ENCODE peak calls at places on chromosome 4, in six cellular contexts. G, A, Z, N, D and L are unnamed samples.

GRCh38 chr4:184444215-184444952 is 30.0 kb downstream of the IRF2 start:
- DNase-seq in N (no peak), G (peak), Z (no peak), A (no peak), D (no peak), L (no peak)

GRCh38 chr4:156388826-156389225 is 435.2 kb upstream of the CTSO start:
- DNase-seq in A (no peak), G (peak), D (no peak), N (no peak), Z (no peak), L (no peak)

GRCh38 chr4:44916406-44916805 is 190.1 kb upstream of the GNPDA2 start:
- DNase-seq in N (no peak), Z (no peak), G (no peak), D (no peak), A (no peak), L (no peak)

GRCh38 chr4:141213550-141213991 is 7.1 kb upstream of the ZNF330 start:
- DNase-seq in A (no peak), Z (no peak), D (no peak), G (no peak), N (no peak), L (peak)

GRCh38 chr4:8548731-8549351 is 31.4 kb upstream of the GPR78 start:
- DNase-seq in Z (no peak), N (no peak), A (no peak), D (no peak), G (no peak), L (peak)

GRCh38 chr4:94933799-94934198 is 176.0 kb downstream of the BMPR1B start:
- DNase-seq in D (no peak), Z (no peak), N (no peak), A (no peak), G (peak), L (no peak)

GRCh38 chr4:185082549-185082948 is 60.5 kb upstream of the SLC25A4 start:
- DNase-seq in A (no peak), D (no peak), Z (no peak), G (no peak), N (no peak), L (no peak)

GRCh38 chr4:43763029-43763610 is 685.5 kb downstream of the KCTD8 start:
- DNase-seq in G (no peak), Z (no peak), A (no peak), N (no peak), D (no peak), L (no peak)

GRCh38 chr4:138555584-138555983 is 313.4 kb upstream of the SLC7A11 start:
- DNase-seq in G (no peak), Z (no peak), A (no peak), N (no peak), D (no peak), L (no peak)

GRCh38 chr4:122500852-122501501 is 44.5 kb upstream of the IL2 start:
- DNase-seq in G (no peak), N (no peak), Z (no peak), A (no peak), D (no peak), L (no peak)

GRCh38 chr4:5836943-5837342 is 55.9 kb downstream of the CRMP1 start:
- DNase-seq in A (no peak), Z (no peak), D (no peak), G (no peak), N (no peak), L (no peak)
- TF ChIP-seq POLR2A in A (no peak), Z (no peak), D (no peak), G (no peak), N (no peak), L (no peak)

GRCh38 chr4:145436793-145437192 is 44.9 kb upstream of the SMAD1 start:
- DNase-seq in A (no peak), Z (no peak), D (no peak), N (no peak), G (no peak), L (no peak)

GRCh38 chr4:145440292-145441007 is 41.2 kb upstream of the SMAD1 start:
- DNase-seq in Z (no peak), A (no peak), D (no peak), G (no peak), N (no peak), L (no peak)

GRCh38 chr4:145436114-145436513 is 45.5 kb upstream of the SMAD1 start:
- DNase-seq in D (no peak), G (no peak), A (no peak), N (no peak), Z (no peak), L (no peak)

GRCh38 chr4:145437466-145437865 is 44.2 kb upstream of the SMAD1 start:
- DNase-seq in G (no peak), A (no peak), D (no peak), Z (no peak), N (no peak), L (no peak)

DNA sequence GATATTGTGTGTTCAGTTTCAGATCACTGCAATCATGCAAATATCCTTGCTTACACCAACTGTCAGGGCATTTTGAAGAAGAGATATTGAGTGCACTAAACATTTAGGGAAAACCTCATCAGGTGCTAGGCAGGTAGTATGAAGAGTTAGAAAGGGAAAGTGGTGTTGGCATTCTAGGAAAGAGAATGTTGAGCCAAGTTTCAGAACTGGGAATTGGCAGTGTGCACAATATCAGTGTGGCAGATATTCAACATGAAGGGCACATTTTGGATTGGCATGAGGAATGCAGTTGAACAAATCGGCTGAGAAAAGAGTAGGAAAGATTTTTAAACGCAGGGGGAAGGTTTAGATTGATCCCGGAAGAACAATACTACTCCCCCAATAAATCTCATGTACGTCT is 43.4 kb upstream of the SMAD1 start:
- DNase-seq in G (no peak), Z (no peak), A (no peak), N (no peak), D (no peak), L (no peak)
- TF ChIP-seq POLR2A in G (no peak), Z (no peak), A (no peak), N (no peak), D (no peak), L (no peak)

DNA sequence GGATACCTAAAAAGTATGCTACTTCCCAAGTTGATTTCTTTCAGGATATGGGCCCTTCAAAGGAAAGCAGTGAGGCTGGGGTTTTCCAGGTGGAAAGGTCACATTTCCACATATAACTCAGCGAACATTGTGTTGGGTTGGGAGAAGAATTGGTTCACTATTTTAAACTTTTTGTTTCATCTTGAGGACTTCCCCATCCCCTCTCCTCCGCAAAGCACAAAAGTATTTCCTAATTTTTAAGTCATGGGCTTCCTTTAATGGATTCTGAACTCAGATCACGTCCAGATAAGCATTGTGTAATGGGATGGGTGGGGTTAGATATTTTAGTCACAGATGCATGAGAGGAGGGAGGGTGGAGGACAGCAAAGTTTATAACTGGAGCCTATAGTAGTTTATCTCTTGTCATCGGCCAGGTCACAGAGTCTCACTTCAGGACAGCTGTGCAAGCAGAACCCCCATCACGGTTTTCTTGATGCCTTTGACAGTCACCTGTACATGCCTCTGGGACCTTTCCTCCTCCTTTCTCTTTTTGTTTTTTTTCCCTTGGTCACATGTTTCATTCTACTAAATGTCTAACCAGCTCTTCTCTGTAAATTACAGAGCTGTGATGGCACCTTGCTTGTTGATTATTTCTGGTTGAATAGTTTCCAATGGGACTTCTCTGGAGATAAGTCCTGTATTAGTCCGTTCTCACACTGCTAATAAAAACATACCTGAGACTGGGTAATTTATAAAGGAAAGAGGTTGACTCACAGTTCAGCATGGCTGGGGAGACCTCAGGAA is 115.4 kb downstream of the PTTG2 start:
- DNase-seq in Z (no peak), G (peak), A (peak), D (no peak), N (no peak), L (no peak)
- TF ChIP-seq POLR2A in Z (no peak), G (no peak), A (no peak), D (no peak), N (no peak), L (no peak)

DNA sequence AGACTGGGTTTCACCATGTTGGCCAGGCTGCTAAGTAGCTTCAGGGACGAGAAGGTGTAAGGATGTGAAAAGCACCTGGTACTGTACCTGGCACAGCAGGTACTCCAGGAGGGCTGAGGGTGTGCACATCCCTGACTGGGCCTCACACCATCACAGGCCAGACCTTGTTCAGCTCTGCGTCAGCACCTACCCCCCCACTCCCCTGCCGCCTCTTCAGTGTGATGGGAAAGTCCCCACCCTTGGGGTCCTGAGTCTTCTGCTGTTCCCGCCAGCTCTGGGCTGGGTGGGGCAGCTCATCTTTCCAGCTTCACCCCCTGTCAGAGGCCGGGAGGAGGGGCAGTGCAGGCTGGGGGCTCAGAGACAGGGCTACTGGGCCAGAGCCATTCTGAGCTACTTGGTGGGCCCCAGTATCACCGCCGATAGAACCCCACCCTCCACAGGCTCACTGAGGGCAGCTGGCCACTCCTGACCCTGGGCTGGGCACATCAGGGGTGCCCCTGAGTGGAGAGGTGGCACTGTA is 6.7 kb upstream of the SH3BP2 start:
- DNase-seq in A (peak), D (peak), N (no peak), Z (no peak), G (no peak), L (peak)
- TF ChIP-seq POLR2A in A (no peak), D (no peak), N (no peak), Z (no peak), G (no peak), L (no peak)